ENCODE peak calls at places on chromosome 18, in seven cellular contexts. B is fibroblast of mammary gland, R is GM20000, Y is uterus, N is bronchial epithelial cell, Q is breast epithelium, K is endothelial cell of umbilical vein. M is an unnamed sample.

GRCh38 chr18:59657012-59657411 is 40.2 kb downstream of the CCBE1 start:
- DNase-seq in B (no peak), R (no peak), Y (no peak), N (no peak), Q (no peak), K (no peak), M (no peak)

GRCh38 chr18:46849007-46849406 is 68.3 kb downstream of the PIAS2 start:
- DNase-seq in B (no peak), R (no peak), Y (no peak), N (no peak), Q (no peak), K (no peak), M (no peak)

GRCh38 chr18:62118324-62118723 is 68.5 kb downstream of the PIGN start:
- DNase-seq in B (peak; percentile 83), R (no peak), Y (no peak), N (no peak), Q (no peak), K (peak; percentile 6), M (no peak)

GRCh38 chr18:23735021-23735464 is 45.8 kb downstream of the LAMA3 start:
- DNase-seq in B (peak; percentile 48), R (no peak), Y (no peak), N (peak; percentile 54), Q (no peak), K (peak; percentile 7), M (no peak)

GRCh38 chr18:35497006-35497333 is 790 bp downstream of the INO80C start:
- DNase-seq in B (peak; percentile 77), R (no peak), Y (peak; percentile 30), N (peak; percentile 64), Q (no peak), K (no peak), M (peak; percentile 13)

GRCh38 chr18:54358495-54358793 is 738 bp downstream of the C18orf54 start:
- DNase-seq in B (peak; percentile 24), R (no peak), Y (no peak), N (peak; percentile 13), Q (no peak), K (peak; percentile 59), M (peak; percentile 14)

GRCh38 chr18:24064701-24065100 is 50.1 kb downstream of the TTC39C start:
- DNase-seq in B (no peak), R (no peak), Y (no peak), N (peak; percentile 93), Q (no peak), K (no peak), M (no peak)

GRCh38 chr18:74476154-74476553 is 19.0 kb upstream of the DIPK1C start:
- DNase-seq in B (peak; percentile 27), R (no peak), Y (peak; percentile 25), N (no peak), Q (no peak), K (peak; percentile 6), M (peak; percentile 69)

GRCh38 chr18:58674863-58675472 is 3.7 kb downstream of the MALT1 start:
- DNase-seq in B (no peak), R (no peak), Y (no peak), N (peak; percentile 32), Q (no peak), K (no peak), M (no peak)

GRCh38 chr18:1421502-1421901 is 516.8 kb downstream of the ADCYAP1 start:
- DNase-seq in B (no peak), R (no peak), Y (no peak), N (no peak), Q (no peak), K (no peak), M (no peak)

GRCh38 chr18:58180738-58181353 is 136.8 kb downstream of the NEDD4L start:
- DNase-seq in B (peak; percentile 53), R (peak; percentile 74), Y (peak; percentile 40), N (peak; percentile 54), Q (peak; percentile 50), K (peak; percentile 67), M (no peak)

GRCh38 chr18:10851824-10852225 is 297.5 kb downstream of the PIEZO2 start:
- DNase-seq in B (peak; percentile 67), R (peak; percentile 46), Y (no peak), N (peak; percentile 39), Q (no peak), K (peak; percentile 70), M (no peak)

GRCh38 chr18:1018211-1018651 is 113.6 kb downstream of the ADCYAP1 start:
- DNase-seq in B (peak; percentile 67), R (no peak), Y (no peak), N (no peak), Q (no peak), K (no peak), M (no peak)

GRCh38 chr18:39455300-39455699 is 1889.7 kb upstream of the CELF4 start:
- DNase-seq in B (peak; percentile 89), R (no peak), Y (peak; percentile 13), N (peak; percentile 96), Q (peak; percentile 22), K (peak; percentile 91), M (no peak)

GRCh38 chr18:50275503-50276036 is 5.8 kb downstream of the MBD1 start:
- DNase-seq in B (no peak), R (no peak), Y (no peak), N (no peak), Q (no peak), K (no peak), M (no peak)

GRCh38 chr18:8780227-8780626 is 74.9 kb downstream of the MTCL1 start:
- DNase-seq in B (no peak), R (no peak), Y (no peak), N (no peak), Q (no peak), K (peak; percentile 11), M (no peak)

GRCh38 chr18:79924814-79925655 is 26.4 kb downstream of the SLC66A2 start:
- DNase-seq in B (no peak), R (no peak), Y (peak; percentile 27), N (no peak), Q (peak; percentile 18), K (no peak), M (peak; percentile 31)

GRCh38 chr18:52334896-52335295 is 5.1 kb upstream of the DCC start:
- DNase-seq in B (peak; percentile 81), R (no peak), Y (no peak), N (peak; percentile 58), Q (no peak), K (no peak), M (no peak)

GRCh38 chr18:75683426-75683825 is 255.9 kb upstream of the SMIM21 start:
- DNase-seq in B (no peak), R (no peak), Y (no peak), N (no peak), Q (no peak), K (no peak), M (no peak)

GRCh38 chr18:49608366-49608747 is 46.5 kb downstream of the LIPG start:
- DNase-seq in B (no peak), R (no peak), Y (no peak), N (no peak), Q (no peak), K (no peak), M (no peak)

GRCh38 chr18:55779711-55780590 is 192.0 kb upstream of the TCF4 start:
- DNase-seq in B (peak; percentile 19), R (peak; percentile 25), Y (peak; percentile 25), N (no peak), Q (no peak), K (peak; percentile 65), M (peak; percentile 80)

GRCh38 chr18:26286008-26286407 is 59.8 kb downstream of the TAF4B start:
- DNase-seq in B (no peak), R (no peak), Y (no peak), N (no peak), Q (peak; percentile 25), K (no peak), M (no peak)

GRCh38 chr18:68972176-68972575 is 174.3 kb downstream of the CCDC102B start:
- DNase-seq in B (no peak), R (no peak), Y (no peak), N (no peak), Q (no peak), K (no peak), M (no peak)
- TF ChIP-seq CTCF in B (no peak), R (no peak), Y (no peak), N (no peak), Q (no peak), K (no peak), M (no peak)

DNA sequence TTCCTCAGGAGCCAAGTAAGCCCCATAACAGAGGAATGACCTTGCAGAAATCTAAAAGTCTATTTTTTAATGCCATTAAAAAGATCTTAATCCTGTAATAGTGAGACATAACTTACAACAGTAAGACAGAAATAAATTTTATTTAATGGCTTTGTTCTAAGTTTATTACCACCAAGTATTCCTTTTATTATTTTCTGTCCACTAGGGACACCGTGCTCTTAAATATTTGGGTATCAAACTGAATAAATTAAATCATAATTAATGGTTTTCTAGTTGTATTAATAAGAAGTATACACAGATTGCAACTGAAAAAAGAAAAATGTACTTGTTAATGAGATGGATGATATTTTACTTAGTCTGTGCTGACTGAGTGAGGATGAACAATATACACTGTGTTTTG is 3.1 kb upstream of the B4GALT6 start:
- DNase-seq in B (no peak), R (no peak), Y (no peak), N (no peak), Q (no peak), K (no peak), M (no peak)
- TF ChIP-seq CTCF in B (peak; percentile 25), R (no peak), Y (no peak), N (no peak), Q (no peak), K (no peak), M (no peak)

GRCh38 chr18:5543036-5543671 is 643 bp downstream of the EPB41L3 start:
- DNase-seq in B (no peak), R (peak; percentile 31), Y (no peak), N (no peak), Q (no peak), K (peak; percentile 16), M (no peak)

GRCh38 chr18:5542393-5543035 is 1.3 kb downstream of the EPB41L3 start:
- DNase-seq in B (peak; percentile 63), R (no peak), Y (no peak), N (no peak), Q (no peak), K (peak; percentile 54), M (no peak)

GRCh38 chr18:5543854-5544389 is at the start of gene EPB41L3:
- DNase-seq in B (peak; percentile 16), R (no peak), Y (peak; percentile 38), N (no peak), Q (no peak), K (peak; percentile 61), M (no peak)

DNA sequence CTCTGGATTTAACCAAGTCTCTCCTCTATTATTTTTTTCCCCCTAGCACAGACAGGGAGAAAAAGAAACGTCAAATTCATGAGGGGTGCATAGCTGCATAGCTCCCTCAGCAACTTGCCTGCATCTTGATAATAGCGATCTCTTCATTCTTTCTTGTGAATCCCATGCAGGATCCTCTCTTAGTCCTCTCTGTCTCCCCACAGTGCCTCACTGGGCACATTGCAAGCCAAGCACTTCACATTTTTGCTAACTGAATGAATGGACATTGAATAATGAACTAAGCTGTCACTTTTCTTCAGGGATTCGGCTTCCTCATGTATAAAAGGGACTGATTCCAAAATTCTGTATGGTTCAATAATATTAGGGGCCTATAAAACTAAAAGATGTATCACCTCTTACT is 2.9 kb upstream of the EPB41L3 start:
- DNase-seq in B (peak; percentile 77), R (peak; percentile 25), Y (no peak), N (peak; percentile 3), Q (no peak), K (peak; percentile 76), M (no peak)
- TF ChIP-seq CTCF in B (peak; percentile 91), R (no peak), Y (peak; percentile 20), N (no peak), Q (no peak), K (peak; percentile 68), M (peak; percentile 38)

DNA sequence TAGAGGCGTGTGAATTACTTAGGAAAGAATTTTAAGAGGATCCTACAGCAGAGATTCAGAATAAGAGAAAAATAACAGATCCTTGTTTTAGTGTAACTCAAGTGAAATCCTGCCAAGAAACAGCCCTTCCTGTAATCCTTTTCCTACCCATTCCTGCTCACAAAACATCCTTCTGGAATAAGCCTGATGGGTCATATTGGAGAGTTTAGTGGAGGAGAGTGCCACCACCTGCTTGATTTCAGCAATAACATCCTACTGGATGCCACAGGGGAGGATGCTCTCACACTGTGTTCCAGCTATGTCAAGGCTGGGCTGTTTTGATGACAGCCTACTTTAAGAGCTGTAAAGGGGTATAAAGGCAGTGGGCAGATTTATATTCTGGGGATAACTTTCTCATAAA is 54.8 kb upstream of the CCDC178 start:
- DNase-seq in B (peak; percentile 42), R (peak; percentile 14), Y (no peak), N (peak; percentile 30), Q (no peak), K (peak; percentile 10), M (no peak)
- TF ChIP-seq CTCF in B (peak; percentile 42), R (peak; percentile 31), Y (no peak), N (peak; percentile 62), Q (no peak), K (peak; percentile 36), M (peak; percentile 66)

M was measured in dorsolateral prefrontal cortex.